ENCODE peak calls at places on chromosomes 13 and 19, in nine cellular contexts. One of them, this sample, is unnamed.

GRCh38 chr13:33262069-33262487 is 23.5 kb downstream of the STARD13 start:
- DNase-seq in HFFc6: peak; percentile 47
- DNase-seq in mucosa of descending colon: peak; percentile 56
- DNase-seq in PC-9: peak; percentile 87
- DNase-seq in glutamatergic neuron: no peak
- DNase-seq in retinal pigment epithelial cell: no peak
- DNase-seq in activated B cell treated with CpG ODN at 0.5 μM for 24 hours: no peak
- DNase-seq in cardiac fibroblast: no peak
- DNase-seq in tibial artery: no peak
- DNase-seq in this sample: no peak

GRCh38 chr13:76965759-76966421 is 17.6 kb downstream of the ACOD1 start:
- DNase-seq in glutamatergic neuron: no peak
- DNase-seq in mucosa of descending colon: no peak
- DNase-seq in retinal pigment epithelial cell: no peak
- DNase-seq in cardiac fibroblast: peak; percentile 89
- DNase-seq in PC-9: peak; percentile 67
- DNase-seq in activated B cell treated with CpG ODN at 0.5 μM for 24 hours: no peak
- DNase-seq in HFFc6: peak; percentile 88
- DNase-seq in tibial artery: peak; percentile 69
- DNase-seq in this sample: peak; percentile 62

GRCh38 chr13:28204690-28205443 is 66.5 kb downstream of the PAN3 start:
- DNase-seq in activated B cell treated with CpG ODN at 0.5 μM for 24 hours: no peak
- DNase-seq in HFFc6: no peak
- DNase-seq in tibial artery: no peak
- DNase-seq in cardiac fibroblast: no peak
- DNase-seq in mucosa of descending colon: no peak
- DNase-seq in PC-9: no peak
- DNase-seq in glutamatergic neuron: no peak
- DNase-seq in retinal pigment epithelial cell: no peak
- DNase-seq in this sample: no peak

GRCh38 chr13:22451345-22451744 is 729.4 kb upstream of the SGCG start:
- DNase-seq in PC-9: no peak
- DNase-seq in cardiac fibroblast: peak; percentile 26
- DNase-seq in activated B cell treated with CpG ODN at 0.5 μM for 24 hours: no peak
- DNase-seq in tibial artery: no peak
- DNase-seq in retinal pigment epithelial cell: peak; percentile 65
- DNase-seq in glutamatergic neuron: no peak
- DNase-seq in HFFc6: no peak
- DNase-seq in mucosa of descending colon: no peak
- DNase-seq in this sample: no peak

GRCh38 chr19:48283908-48284307 is 14.0 kb downstream of the ZNF114 start:
- DNase-seq in PC-9: no peak
- DNase-seq in tibial artery: no peak
- DNase-seq in mucosa of descending colon: no peak
- DNase-seq in glutamatergic neuron: no peak
- DNase-seq in HFFc6: peak; percentile 91
- DNase-seq in cardiac fibroblast: peak; percentile 77
- DNase-seq in retinal pigment epithelial cell: peak; percentile 78
- DNase-seq in activated B cell treated with CpG ODN at 0.5 μM for 24 hours: no peak
- DNase-seq in this sample: peak; percentile 73

GRCh38 chr19:17996826-17997316 is 11.1 kb upstream of the ARRDC2 start:
- DNase-seq in activated B cell treated with CpG ODN at 0.5 μM for 24 hours: peak; percentile 89
- DNase-seq in glutamatergic neuron: peak; percentile 92
- DNase-seq in tibial artery: peak; percentile 84
- DNase-seq in mucosa of descending colon: peak; percentile 83
- DNase-seq in retinal pigment epithelial cell: no peak
- DNase-seq in PC-9: peak; percentile 72
- DNase-seq in cardiac fibroblast: peak; percentile 77
- DNase-seq in HFFc6: peak; percentile 69
- DNase-seq in this sample: peak; percentile 57

GRCh38 chr13:34044660-34045080 is 226.7 kb downstream of the RFC3 start:
- DNase-seq in cardiac fibroblast: peak; percentile 66
- DNase-seq in tibial artery: no peak
- DNase-seq in HFFc6: peak; percentile 87
- DNase-seq in retinal pigment epithelial cell: peak; percentile 78
- DNase-seq in activated B cell treated with CpG ODN at 0.5 μM for 24 hours: no peak
- DNase-seq in PC-9: peak; percentile 93
- DNase-seq in glutamatergic neuron: no peak
- DNase-seq in mucosa of descending colon: no peak
- DNase-seq in this sample: peak; percentile 87

GRCh38 chr13:44052843-44053607 is 173.3 kb downstream of the LACC1 start:
- DNase-seq in cardiac fibroblast: peak; percentile 78
- DNase-seq in mucosa of descending colon: no peak
- DNase-seq in retinal pigment epithelial cell: peak; percentile 88
- DNase-seq in PC-9: no peak
- DNase-seq in HFFc6: peak; percentile 23
- DNase-seq in tibial artery: peak; percentile 30
- DNase-seq in activated B cell treated with CpG ODN at 0.5 μM for 24 hours: no peak
- DNase-seq in glutamatergic neuron: peak; percentile 18
- DNase-seq in this sample: peak; percentile 62

GRCh38 chr19:45526143-45526542 is 18.9 kb downstream of the VASP start:
- DNase-seq in glutamatergic neuron: peak; percentile 73
- DNase-seq in activated B cell treated with CpG ODN at 0.5 μM for 24 hours: no peak
- DNase-seq in mucosa of descending colon: peak; percentile 78
- DNase-seq in HFFc6: peak; percentile 25
- DNase-seq in PC-9: peak; percentile 72
- DNase-seq in cardiac fibroblast: peak; percentile 72
- DNase-seq in tibial artery: peak; percentile 56
- DNase-seq in retinal pigment epithelial cell: no peak
- DNase-seq in this sample: peak; percentile 56

GRCh38 chr19:45526971-45527370 is 19.7 kb downstream of the VASP start:
- DNase-seq in mucosa of descending colon: peak; percentile 18
- DNase-seq in activated B cell treated with CpG ODN at 0.5 μM for 24 hours: no peak
- DNase-seq in PC-9: no peak
- DNase-seq in tibial artery: no peak
- DNase-seq in HFFc6: no peak
- DNase-seq in glutamatergic neuron: no peak
- DNase-seq in retinal pigment epithelial cell: no peak
- DNase-seq in cardiac fibroblast: no peak
- DNase-seq in this sample: no peak

GRCh38 chr19:45522010-45522941 is 15.0 kb downstream of the VASP start:
- DNase-seq in tibial artery: no peak
- DNase-seq in retinal pigment epithelial cell: no peak
- DNase-seq in activated B cell treated with CpG ODN at 0.5 μM for 24 hours: no peak
- DNase-seq in glutamatergic neuron: no peak
- DNase-seq in cardiac fibroblast: no peak
- DNase-seq in HFFc6: no peak
- DNase-seq in PC-9: no peak
- DNase-seq in mucosa of descending colon: peak; percentile 52
- DNase-seq in this sample: no peak

GRCh38 chr19:45524575-45525129 is 17.4 kb downstream of the VASP start:
- DNase-seq in activated B cell treated with CpG ODN at 0.5 μM for 24 hours: no peak
- DNase-seq in PC-9: no peak
- DNase-seq in cardiac fibroblast: no peak
- DNase-seq in mucosa of descending colon: peak; percentile 41
- DNase-seq in HFFc6: no peak
- DNase-seq in glutamatergic neuron: no peak
- DNase-seq in retinal pigment epithelial cell: no peak
- DNase-seq in tibial artery: no peak
- DNase-seq in this sample: no peak

DNA sequence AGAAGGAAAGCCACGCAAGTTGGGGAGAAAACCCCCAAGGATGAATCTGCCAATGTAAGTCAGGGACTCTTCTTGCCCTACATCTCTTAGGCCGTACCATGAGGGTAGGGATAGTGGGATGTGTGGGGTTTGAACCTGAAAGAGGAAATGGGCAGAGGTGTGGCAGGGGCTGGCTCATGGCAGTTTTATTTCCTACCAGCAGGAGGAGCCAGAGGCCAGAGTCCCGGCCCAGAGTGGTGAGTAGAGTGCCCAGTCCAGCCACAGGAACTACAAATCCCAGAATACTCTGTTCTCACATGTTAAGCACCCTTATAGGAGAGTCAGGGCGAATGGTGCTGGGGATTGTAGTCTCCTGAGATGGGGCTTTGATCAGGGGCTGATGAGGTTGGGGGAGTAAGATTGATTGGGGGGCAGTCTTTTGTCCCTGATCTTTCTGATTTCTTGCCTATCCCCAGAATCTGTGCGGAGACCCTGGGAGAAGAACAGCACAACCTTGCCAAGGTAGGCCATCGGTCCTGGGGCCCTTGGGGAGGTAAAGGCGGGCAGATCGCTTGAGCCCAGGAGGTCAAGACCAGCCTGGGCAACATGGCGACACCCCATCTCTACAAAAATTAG is 16.5 kb downstream of the VASP start:
- DNase-seq in retinal pigment epithelial cell: no peak
- DNase-seq in activated B cell treated with CpG ODN at 0.5 μM for 24 hours: peak; percentile 62
- DNase-seq in glutamatergic neuron: peak; percentile 80
- DNase-seq in tibial artery: peak; percentile 77
- DNase-seq in PC-9: peak; percentile 75
- DNase-seq in cardiac fibroblast: peak; percentile 91
- DNase-seq in mucosa of descending colon: peak; percentile 79
- DNase-seq in HFFc6: peak; percentile 74
- DNase-seq in this sample: peak; percentile 82
- TF ChIP-seq CTCF in retinal pigment epithelial cell: peak; percentile 91
- TF ChIP-seq CTCF in activated B cell treated with CpG ODN at 0.5 μM for 24 hours: peak; percentile 58
- TF ChIP-seq CTCF in glutamatergic neuron: peak; percentile 88
- TF ChIP-seq CTCF in tibial artery: peak; percentile 92
- TF ChIP-seq CTCF in PC-9: peak; percentile 98
- TF ChIP-seq CTCF in cardiac fibroblast: peak; percentile 89
- TF ChIP-seq CTCF in mucosa of descending colon: peak; percentile 80
- TF ChIP-seq CTCF in HFFc6: peak; percentile 94
- TF ChIP-seq CTCF in this sample: peak; percentile 79

GRCh38 chr19:10988380-10988779 is 27.6 kb downstream of the SMARCA4 start:
- DNase-seq in activated B cell treated with CpG ODN at 0.5 μM for 24 hours: no peak
- DNase-seq in retinal pigment epithelial cell: no peak
- DNase-seq in glutamatergic neuron: no peak
- DNase-seq in cardiac fibroblast: no peak
- DNase-seq in PC-9: no peak
- DNase-seq in mucosa of descending colon: no peak
- DNase-seq in tibial artery: no peak
- DNase-seq in HFFc6: no peak
- DNase-seq in this sample: no peak

GRCh38 chr19:10986301-10987127 is 25.7 kb downstream of the SMARCA4 start:
- DNase-seq in glutamatergic neuron: no peak
- DNase-seq in tibial artery: no peak
- DNase-seq in retinal pigment epithelial cell: no peak
- DNase-seq in cardiac fibroblast: no peak
- DNase-seq in PC-9: no peak
- DNase-seq in mucosa of descending colon: no peak
- DNase-seq in HFFc6: no peak
- DNase-seq in activated B cell treated with CpG ODN at 0.5 μM for 24 hours: no peak
- DNase-seq in this sample: no peak

GRCh38 chr19:10987621-10988297 is 26.9 kb downstream of the SMARCA4 start:
- DNase-seq in activated B cell treated with CpG ODN at 0.5 μM for 24 hours: no peak
- DNase-seq in mucosa of descending colon: no peak
- DNase-seq in tibial artery: no peak
- DNase-seq in HFFc6: no peak
- DNase-seq in PC-9: no peak
- DNase-seq in retinal pigment epithelial cell: no peak
- DNase-seq in cardiac fibroblast: no peak
- DNase-seq in glutamatergic neuron: no peak
- DNase-seq in this sample: no peak

GRCh38 chr19:10991076-10991475 is 30.2 kb downstream of the SMARCA4 start:
- DNase-seq in HFFc6: no peak
- DNase-seq in glutamatergic neuron: no peak
- DNase-seq in mucosa of descending colon: no peak
- DNase-seq in PC-9: no peak
- DNase-seq in cardiac fibroblast: no peak
- DNase-seq in activated B cell treated with CpG ODN at 0.5 μM for 24 hours: no peak
- DNase-seq in retinal pigment epithelial cell: no peak
- DNase-seq in tibial artery: no peak
- DNase-seq in this sample: no peak

DNA sequence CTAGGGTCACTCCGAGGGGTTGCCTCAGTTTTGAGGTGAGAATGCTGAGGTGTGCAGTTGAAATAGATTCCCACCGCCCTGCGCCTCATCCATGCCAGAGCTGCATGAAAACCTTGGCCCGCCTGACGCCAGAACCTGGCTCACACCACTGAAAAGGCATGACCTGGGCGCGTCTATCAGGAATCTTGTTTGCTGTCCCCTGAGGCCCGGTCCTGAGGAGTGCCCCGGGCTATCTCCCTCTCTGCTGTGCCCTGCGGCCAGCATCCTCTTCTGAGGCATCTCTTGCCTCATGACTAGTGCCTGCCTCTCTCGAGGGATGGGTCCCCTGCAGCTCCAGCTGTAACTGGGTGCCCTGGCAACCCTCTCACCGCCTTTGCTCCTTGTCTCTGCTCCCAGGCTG is 28.1 kb downstream of the SMARCA4 start:
- DNase-seq in glutamatergic neuron: no peak
- DNase-seq in tibial artery: no peak
- DNase-seq in activated B cell treated with CpG ODN at 0.5 μM for 24 hours: no peak
- DNase-seq in mucosa of descending colon: no peak
- DNase-seq in HFFc6: no peak
- DNase-seq in PC-9: no peak
- DNase-seq in retinal pigment epithelial cell: no peak
- DNase-seq in cardiac fibroblast: no peak
- DNase-seq in this sample: no peak
- TF ChIP-seq CTCF in glutamatergic neuron: no peak
- TF ChIP-seq CTCF in tibial artery: no peak
- TF ChIP-seq CTCF in activated B cell treated with CpG ODN at 0.5 μM for 24 hours: no peak
- TF ChIP-seq CTCF in mucosa of descending colon: no peak
- TF ChIP-seq CTCF in HFFc6: no peak
- TF ChIP-seq CTCF in PC-9: no peak
- TF ChIP-seq CTCF in retinal pigment epithelial cell: no peak
- TF ChIP-seq CTCF in cardiac fibroblast: no peak
- TF ChIP-seq CTCF in this sample: no peak

DNA sequence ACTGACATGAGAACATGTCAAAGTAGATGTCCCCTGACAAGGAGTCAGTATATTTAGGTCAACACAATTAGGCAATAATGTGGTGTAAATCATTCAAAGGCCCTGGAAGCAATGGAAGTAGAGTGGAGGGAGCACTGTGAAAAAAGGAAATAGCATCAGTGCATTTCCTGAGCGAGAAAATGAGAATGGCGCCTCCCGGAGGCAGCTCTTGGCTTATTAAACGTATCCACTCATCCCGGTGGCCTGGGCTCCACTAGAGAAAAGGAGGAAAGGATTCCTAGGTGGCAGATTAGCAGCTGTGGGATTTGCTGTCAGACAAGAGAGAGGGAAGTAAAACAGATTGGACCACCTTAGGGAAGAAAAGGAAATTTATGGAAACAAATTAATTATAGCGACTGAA is 173.7 kb upstream of the TMTC4 start:
- DNase-seq in tibial artery: no peak
- DNase-seq in HFFc6: no peak
- DNase-seq in PC-9: no peak
- DNase-seq in mucosa of descending colon: no peak
- DNase-seq in glutamatergic neuron: no peak
- DNase-seq in retinal pigment epithelial cell: no peak
- DNase-seq in activated B cell treated with CpG ODN at 0.5 μM for 24 hours: no peak
- DNase-seq in cardiac fibroblast: no peak
- DNase-seq in this sample: no peak
- TF ChIP-seq CTCF in tibial artery: no peak
- TF ChIP-seq CTCF in HFFc6: no peak
- TF ChIP-seq CTCF in PC-9: no peak
- TF ChIP-seq CTCF in mucosa of descending colon: no peak
- TF ChIP-seq CTCF in glutamatergic neuron: no peak
- TF ChIP-seq CTCF in retinal pigment epithelial cell: no peak
- TF ChIP-seq CTCF in activated B cell treated with CpG ODN at 0.5 μM for 24 hours: no peak
- TF ChIP-seq CTCF in cardiac fibroblast: no peak
- TF ChIP-seq CTCF in this sample: no peak

DNA sequence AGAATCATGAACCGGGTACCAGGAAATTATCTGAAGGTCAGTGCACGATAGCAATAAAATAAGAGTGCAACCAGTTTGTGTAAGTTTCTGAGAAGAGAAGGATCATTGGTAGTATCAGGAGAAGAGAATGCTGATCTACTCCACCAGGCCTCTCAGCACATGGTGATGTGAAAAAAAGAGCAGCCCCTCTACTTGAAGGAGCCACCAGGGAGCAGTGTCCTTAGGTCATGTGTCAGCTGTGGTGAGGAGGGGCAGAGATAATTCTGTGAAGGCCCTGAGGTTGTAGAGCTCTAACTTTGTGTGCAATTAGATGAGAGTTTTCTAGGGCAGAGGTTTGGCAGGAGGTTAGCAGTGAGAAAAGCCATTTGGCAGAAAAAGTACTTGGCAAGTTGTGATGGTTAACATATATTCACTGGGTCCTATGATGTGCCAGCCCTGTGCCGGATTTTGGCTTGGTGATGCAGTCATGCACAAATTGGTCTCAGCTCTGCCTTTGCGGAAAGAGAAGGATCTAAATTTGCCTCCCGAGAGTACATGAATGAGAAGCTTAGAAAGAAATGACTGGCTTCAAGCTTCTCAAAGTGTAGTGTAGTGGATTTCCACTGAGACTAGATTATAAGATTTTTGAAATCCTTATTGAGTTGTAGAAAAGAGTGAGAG is 19.2 kb upstream of the ZC3H13 start:
- DNase-seq in glutamatergic neuron: no peak
- DNase-seq in retinal pigment epithelial cell: no peak
- DNase-seq in HFFc6: no peak
- DNase-seq in cardiac fibroblast: no peak
- DNase-seq in mucosa of descending colon: no peak
- DNase-seq in PC-9: no peak
- DNase-seq in tibial artery: no peak
- DNase-seq in activated B cell treated with CpG ODN at 0.5 μM for 24 hours: no peak
- DNase-seq in this sample: no peak
- TF ChIP-seq CTCF in glutamatergic neuron: no peak
- TF ChIP-seq CTCF in retinal pigment epithelial cell: peak; percentile 18
- TF ChIP-seq CTCF in HFFc6: no peak
- TF ChIP-seq CTCF in cardiac fibroblast: no peak
- TF ChIP-seq CTCF in mucosa of descending colon: no peak
- TF ChIP-seq CTCF in PC-9: no peak
- TF ChIP-seq CTCF in tibial artery: no peak
- TF ChIP-seq CTCF in activated B cell treated with CpG ODN at 0.5 μM for 24 hours: no peak
- TF ChIP-seq CTCF in this sample: no peak

This sample was measured in AG10803.